ENCODE peak calls at places on chromosomes 2 and 18, in four cellular contexts. D is thoracic aorta, Q is right lobe of liver, Y is heart right ventricle. N is an unnamed sample. For H3K4me1, the result is how much of the 10 kb centered on the place peaks cover.

GRCh38 chr2:189104926-189105325 is 74.6 kb downstream of the COL5A2 start:
- DNase-seq in D (no peak), Q (no peak), Y (no peak), N (no peak)

GRCh38 chr2:46977899-46978298 is 62.3 kb upstream of the MCFD2 start:
- DNase-seq in D (no peak), Q (no peak), Y (no peak), N (no peak)

GRCh38 chr2:120246546-120247300 is 5.9 kb upstream of the RALB start:
- DNase-seq in D (no peak), Q (no peak), Y (no peak), N (no peak)

GRCh38 chr2:74227646-74228045 is 29.2 kb downstream of the MTHFD2 start:
- DNase-seq in D (no peak), Q (no peak), Y (no peak), N (no peak)

GRCh38 chr2:144515694-144516416 is 4.1 kb downstream of the ZEB2 start:
- DNase-seq in D (no peak), Q (no peak), Y (peak), N (peak)

GRCh38 chr2:151363709-151364108 is 6.3 kb downstream of the TNFAIP6 start:
- DNase-seq in D (no peak), Q (peak), Y (peak), N (no peak)

GRCh38 chr18:72541871-72542690 is 2.1 kb downstream of the CBLN2 start:
- DNase-seq in D (no peak), Q (no peak), Y (no peak), N (peak)

GRCh38 chr2:134282638-134283400 is 28.9 kb downstream of the MGAT5 start:
- DNase-seq in D (no peak), Q (no peak), Y (no peak), N (no peak)

GRCh38 chr2:58138631-58139030 is 92.0 kb downstream of the VRK2 start:
- DNase-seq in D (no peak), Q (no peak), Y (no peak), N (no peak)

GRCh38 chr2:106997204-106997603 is 111.2 kb upstream of the ST6GAL2 start:
- DNase-seq in D (no peak), Q (no peak), Y (no peak), N (no peak)

GRCh38 chr2:60526623-60527022 is 26.8 kb downstream of the BCL11A start:
- DNase-seq in D (no peak), Q (no peak), Y (no peak), N (no peak)

GRCh38 chr2:85861650-85862049 is 27.1 kb downstream of the ST3GAL5 start:
- DNase-seq in D (no peak), Q (no peak), Y (no peak), N (no peak)

GRCh38 chr18:46042571-46043123 is 29.4 kb downstream of the PSTPIP2 start:
- DNase-seq in D (no peak), Q (no peak), Y (no peak), N (no peak)

GRCh38 chr2:170822885-170823799 is 6.5 kb downstream of the GAD1 start:
- DNase-seq in D (no peak), Q (no peak), Y (no peak), N (no peak)

GRCh38 chr2:170820647-170821630 is 4.3 kb downstream of the GAD1 start:
- DNase-seq in D (no peak), Q (no peak), Y (no peak), N (peak)

GRCh38 chr2:170822292-170822884 is 5.7 kb downstream of the GAD1 start:
- DNase-seq in D (no peak), Q (no peak), Y (no peak), N (peak)

GRCh38 chr2:170819941-170820646 is 3.4 kb downstream of the GAD1 start:
- DNase-seq in D (no peak), Q (no peak), Y (no peak), N (no peak)

DNA sequence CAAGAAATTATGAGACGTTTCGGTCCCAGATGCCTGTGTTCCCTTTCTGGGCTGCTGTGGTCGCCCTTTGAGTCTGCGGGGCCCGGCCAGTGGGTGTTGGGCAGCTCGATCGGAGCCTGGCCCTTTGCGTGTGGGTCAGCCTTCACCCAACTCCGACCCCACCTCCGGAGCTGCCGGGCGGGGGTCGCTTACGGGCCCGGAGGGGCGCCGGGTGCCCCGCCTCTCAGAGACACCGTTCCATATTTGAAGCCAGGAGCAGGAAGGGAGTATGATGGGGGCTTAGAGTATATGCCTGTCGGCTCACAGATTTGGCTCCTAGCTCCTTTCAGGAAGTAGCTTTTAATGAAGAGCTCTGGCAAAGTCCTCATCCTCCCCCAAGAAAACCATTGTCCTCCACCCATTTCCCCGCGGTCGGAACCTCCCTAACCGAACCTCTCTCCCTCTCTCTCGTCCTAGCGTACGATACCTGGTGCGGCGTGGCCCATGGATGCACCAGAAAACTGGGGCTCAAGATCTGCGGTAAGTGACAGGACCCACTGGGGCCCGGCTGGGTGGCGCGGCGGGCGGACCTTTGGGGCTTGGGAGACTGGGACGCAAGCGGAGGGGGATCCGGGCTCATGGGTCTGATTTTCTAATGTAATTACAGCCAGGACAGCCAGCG is 5.1 kb downstream of the GAD1 start:
- DNase-seq in D (no peak), Q (no peak), Y (no peak), N (no peak)
- H3K4me1 ChIP-seq in D (half or more), Q (under half), Y (half or more), N (under half)

GRCh38 chr2:223176970-223177369 is 125.0 kb downstream of the KCNE4 start:
- DNase-seq in D (no peak), Q (no peak), Y (no peak), N (no peak)
- TF ChIP-seq CTCF in D (no peak), Q (no peak), Y (no peak), N (no peak)

GRCh38 chr2:127482031-127482430 is 44.3 kb downstream of the IWS1 start:
- DNase-seq in D (no peak), Q (no peak), Y (no peak), N (no peak)

GRCh38 chr2:127486247-127486912 is 39.9 kb downstream of the IWS1 start:
- DNase-seq in D (no peak), Q (no peak), Y (no peak), N (no peak)

GRCh38 chr2:127485694-127486071 is 40.6 kb downstream of the IWS1 start:
- DNase-seq in D (no peak), Q (no peak), Y (no peak), N (no peak)

GRCh38 chr2:127479866-127480743 is 46.2 kb downstream of the IWS1 start:
- DNase-seq in D (no peak), Q (no peak), Y (no peak), N (peak)

DNA sequence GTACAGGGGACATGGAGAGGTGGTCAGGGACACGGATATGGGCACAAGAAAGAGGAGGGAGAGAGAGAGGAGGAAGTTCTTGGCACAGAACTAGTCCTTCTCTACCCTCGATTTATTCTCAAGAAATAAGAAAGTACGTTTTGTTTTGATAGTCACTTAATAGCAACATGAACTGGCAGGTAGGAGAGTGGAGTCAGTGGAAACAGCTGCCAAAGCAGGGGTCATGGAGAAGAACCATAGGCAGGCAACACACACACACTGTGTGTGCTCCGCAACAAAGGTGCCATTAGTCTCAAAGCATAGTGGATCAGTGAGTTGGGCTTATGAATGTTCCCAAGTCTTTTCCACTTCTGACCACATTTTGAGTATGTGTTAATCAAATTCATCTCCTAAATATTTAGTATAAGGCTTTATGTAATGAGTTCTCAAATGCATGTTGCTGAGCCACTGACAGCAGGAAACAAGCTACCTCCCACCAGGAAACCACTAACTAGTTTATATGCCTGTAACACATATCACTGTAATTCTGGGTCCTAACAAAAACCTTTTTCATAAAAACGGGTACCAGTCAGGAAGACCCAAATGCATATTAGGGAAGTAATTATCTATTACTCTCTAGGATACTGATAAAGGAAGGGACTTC is 41.1 kb downstream of the IWS1 start:
- DNase-seq in D (no peak), Q (no peak), Y (no peak), N (peak)
- H3K4me3 ChIP-seq in D (no peak), Q (no peak), Y (no peak), N (no peak)

DNA sequence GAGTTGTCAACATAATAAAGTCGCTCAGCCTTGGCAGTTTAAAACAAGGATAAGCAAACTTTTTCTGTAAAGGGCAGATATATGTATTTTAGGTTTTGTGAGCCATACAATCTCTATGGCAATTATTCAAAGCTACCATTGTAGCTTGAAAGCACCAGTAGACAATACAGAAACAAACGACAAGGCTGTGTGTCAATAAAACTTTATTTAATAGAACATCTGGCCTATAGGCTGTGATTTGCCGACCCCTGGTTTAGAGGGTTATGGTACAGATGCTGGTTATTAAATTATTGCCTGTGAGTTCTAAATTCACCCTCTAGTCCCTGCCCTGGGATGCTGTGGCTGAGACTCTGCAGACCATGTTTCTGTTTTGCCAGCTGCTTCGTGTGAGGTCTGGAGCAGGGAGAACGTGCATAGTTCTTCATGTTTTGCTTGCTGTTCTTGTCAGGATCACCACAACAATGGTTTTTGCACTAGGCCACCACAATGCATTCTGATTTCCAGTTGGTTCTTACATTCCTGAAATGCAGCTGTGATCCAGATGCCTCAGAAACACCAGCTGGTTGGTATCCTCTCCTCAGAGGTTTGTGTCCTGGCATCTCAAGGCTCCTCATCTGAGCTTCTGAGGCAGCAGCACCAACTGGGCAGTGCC is 46.6 kb downstream of the ICOS start:
- DNase-seq in D (no peak), Q (no peak), Y (no peak), N (no peak)
- H3K4me1 ChIP-seq in D (under half), Q (under half), Y (under half), N (under half)

GRCh38 chr2:102754746-102755145 is 7.1 kb upstream of the TMEM182 start:
- DNase-seq in D (no peak), Q (no peak), Y (no peak), N (no peak)

GRCh38 chr2:102758433-102758832 is 3.4 kb upstream of the TMEM182 start:
- DNase-seq in D (no peak), Q (peak), Y (no peak), N (no peak)

GRCh38 chr2:102755284-102755683 is 6.5 kb upstream of the TMEM182 start:
- DNase-seq in D (no peak), Q (no peak), Y (no peak), N (no peak)

GRCh38 chr2:102749938-102750337 is 11.9 kb upstream of the TMEM182 start:
- DNase-seq in D (no peak), Q (no peak), Y (no peak), N (no peak)

GRCh38 chr2:102753563-102754159 is 8.2 kb upstream of the TMEM182 start:
- DNase-seq in D (no peak), Q (peak), Y (no peak), N (peak)
- TF ChIP-seq CTCF in D (peak), Q (peak), Y (peak), N (peak)

GRCh38 chr2:31049913-31050588 is 88.2 kb downstream of the GALNT14 start:
- DNase-seq in D (no peak), Q (peak), Y (no peak), N (no peak)

GRCh38 chr2:31053929-31054328 is 84.3 kb downstream of the GALNT14 start:
- DNase-seq in D (no peak), Q (peak), Y (no peak), N (no peak)

GRCh38 chr2:31049264-31049663 is 89.0 kb downstream of the GALNT14 start:
- DNase-seq in D (no peak), Q (peak), Y (no peak), N (no peak)

GRCh38 chr2:31052284-31052683 is 86.0 kb downstream of the GALNT14 start:
- DNase-seq in D (no peak), Q (peak), Y (no peak), N (no peak)

DNA sequence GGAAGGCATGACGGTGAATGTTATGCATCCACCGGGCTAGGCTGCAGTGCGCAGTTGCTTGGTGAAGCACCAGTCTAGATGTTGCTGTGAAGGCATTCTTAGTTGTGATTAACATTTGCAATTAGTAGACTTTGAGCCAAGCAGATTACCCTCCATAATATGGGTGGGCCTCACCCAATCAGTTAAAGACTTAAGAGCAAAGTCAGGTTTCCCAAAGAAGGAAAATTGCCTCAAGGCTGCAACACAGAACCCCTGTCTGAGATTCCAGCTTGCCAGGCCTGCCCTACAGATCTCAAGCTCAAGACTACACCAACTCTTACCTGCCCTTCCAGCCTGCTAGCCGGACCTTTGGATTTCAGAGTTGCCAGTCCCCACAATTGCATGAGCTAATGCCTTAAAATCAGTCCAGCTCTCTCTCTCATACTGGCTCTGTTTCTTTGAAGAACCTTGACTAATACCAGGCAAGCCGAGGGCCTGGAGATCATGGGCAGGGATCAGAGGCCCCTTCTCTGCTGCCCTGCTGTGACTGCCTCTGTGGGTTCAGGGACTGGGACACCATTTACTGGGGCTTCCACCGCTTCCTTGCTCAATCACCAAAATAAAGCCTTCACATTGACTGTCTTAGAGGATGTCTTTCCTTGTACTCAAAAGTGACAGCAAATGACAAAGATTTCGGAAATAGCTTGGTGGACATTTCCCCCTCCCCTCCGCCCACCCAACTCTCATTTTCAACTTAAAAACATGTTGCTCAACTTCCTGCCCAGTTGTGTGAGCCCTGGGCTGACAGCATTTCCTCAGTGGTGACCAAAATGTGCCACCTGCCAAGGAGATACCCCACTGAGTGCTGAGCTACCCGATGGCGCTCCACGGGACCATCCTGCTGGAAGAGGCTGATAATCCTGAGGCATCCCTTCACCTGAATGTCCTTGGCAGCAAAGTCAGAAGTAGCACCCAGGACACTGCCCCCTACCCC is 86.7 kb downstream of the GALNT14 start:
- DNase-seq in D (no peak), Q (peak), Y (no peak), N (no peak)
- H3K4me3 ChIP-seq in D (no peak), Q (no peak), Y (no peak), N (no peak)

GRCh38 chr2:146814971-146815370 is 1029.9 kb upstream of the ACVR2A start:
- DNase-seq in D (no peak), Q (no peak), Y (no peak), N (no peak)

GRCh38 chr2:146818122-146818521 is 1026.7 kb upstream of the ACVR2A start:
- DNase-seq in D (no peak), Q (no peak), Y (no peak), N (no peak)

GRCh38 chr2:146821836-146822316 is 1023.0 kb upstream of the ACVR2A start:
- DNase-seq in D (no peak), Q (no peak), Y (no peak), N (peak)

GRCh38 chr2:146820672-146821071 is 1024.2 kb upstream of the ACVR2A start:
- DNase-seq in D (no peak), Q (no peak), Y (no peak), N (peak)

DNA sequence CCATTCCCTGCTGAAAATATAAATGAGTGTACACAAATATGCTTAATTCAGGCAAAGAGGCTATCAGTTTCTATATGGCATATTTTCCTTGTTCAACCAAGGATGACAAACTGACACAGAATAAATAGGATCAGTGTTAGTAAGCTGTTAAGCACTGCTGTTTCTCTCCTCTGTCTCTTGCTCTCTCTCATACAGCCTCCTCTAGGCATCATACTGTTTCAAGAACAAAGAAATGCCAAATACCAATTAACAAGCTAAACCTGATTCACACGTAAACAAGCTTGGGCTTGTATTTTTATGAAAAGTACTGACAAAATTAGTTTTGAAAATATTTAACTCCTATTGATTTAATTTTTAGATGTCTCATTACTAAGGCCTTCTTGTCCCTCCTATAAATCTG is 1027.2 kb upstream of the ACVR2A start:
- DNase-seq in D (no peak), Q (no peak), Y (no peak), N (peak)
- H3K4me1 ChIP-seq in D (under half), Q (under half), Y (under half), N (under half)

DNA sequence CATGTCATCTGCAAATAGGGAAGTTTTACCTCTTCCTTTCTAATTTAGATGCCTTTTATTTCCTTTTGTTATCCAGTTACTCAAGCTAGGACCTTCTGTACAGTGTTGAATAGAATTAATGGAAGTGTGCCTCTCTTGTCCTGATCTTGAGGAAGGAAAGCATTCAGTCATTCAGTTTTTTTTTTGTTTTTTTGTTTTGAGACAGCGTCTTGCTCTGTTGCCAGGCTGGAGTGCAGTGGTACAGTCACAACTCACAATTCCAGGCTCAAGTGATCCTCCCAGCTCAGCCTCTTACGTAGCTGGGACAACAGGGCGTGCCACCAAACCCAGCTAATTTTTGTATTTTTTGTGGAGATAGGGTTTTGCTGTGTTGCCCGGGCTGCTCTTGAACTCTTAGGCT is 203.9 kb upstream of the ALPP start:
- DNase-seq in D (no peak), Q (no peak), Y (no peak), N (no peak)
- TF ChIP-seq CTCF in D (no peak), Q (no peak), Y (no peak), N (no peak)

GRCh38 chr2:135876066-135876711 is at the start of gene MCM6:
- DNase-seq in D (peak), Q (peak), Y (peak), N (peak)
- H3K4me3 ChIP-seq in D (peak), Q (peak), Y (peak), N (peak)